ENCODE peak calls at places on chromosomes 2 and 18, in four cellular contexts. R is K562, E is HepG2, Y is GM12878. X is an unnamed sample.

GRCh38 chr2:3628241-3628679 is 29.7 kb upstream of the ALLC start:
- DNase-seq in R (no peak), E (no peak), Y (no peak), X (no peak)

GRCh38 chr2:98821629-98822135 is 90.8 kb upstream of the MGAT4A start:
- DNase-seq in Y (no peak), E (no peak), R (no peak), X (no peak)

GRCh38 chr18:64407606-64408005 is 258.7 kb upstream of the LINC00305 start:
- DNase-seq in E (no peak), R (no peak), Y (no peak), X (no peak)

GRCh38 chr2:98907966-98908905 is 27.8 kb downstream of the CRACDL start:
- DNase-seq in R (no peak), E (no peak), Y (no peak), X (no peak)

GRCh38 chr2:190359896-190360376 is 16.5 kb downstream of the INPP1 start:
- DNase-seq in E (peak), R (no peak), Y (no peak), X (no peak)

GRCh38 chr2:75632091-75632704 is 14.4 kb upstream of the MRPL19 start:
- DNase-seq in E (no peak), Y (no peak), R (peak), X (no peak)

GRCh38 chr2:54634564-54635511 is 88.6 kb upstream of the EML6 start:
- DNase-seq in R (no peak), E (no peak), Y (peak), X (no peak)

GRCh38 chr2:140650825-140651224 is 1480.0 kb downstream of the LRP1B start:
- DNase-seq in E (no peak), Y (no peak), R (no peak), X (no peak)

GRCh38 chr2:584863-585823 is 92.1 kb downstream of the TMEM18 start:
- DNase-seq in E (no peak), R (no peak), Y (no peak), X (no peak)

GRCh38 chr2:109295070-109295780 is 166.2 kb downstream of the SH3RF3 start:
- DNase-seq in R (no peak), E (no peak), Y (no peak), X (no peak)

GRCh38 chr2:109297566-109298205 is 168.7 kb downstream of the SH3RF3 start:
- DNase-seq in Y (no peak), R (no peak), E (no peak), X (no peak)

GRCh38 chr2:109293663-109294062 is 164.7 kb downstream of the SH3RF3 start:
- DNase-seq in E (no peak), Y (no peak), R (no peak), X (no peak)

GRCh38 chr2:109294523-109294922 is 165.5 kb downstream of the SH3RF3 start:
- DNase-seq in Y (no peak), E (no peak), R (no peak), X (no peak)

GRCh38 chr2:109295781-109296117 is 166.7 kb downstream of the SH3RF3 start:
- DNase-seq in Y (no peak), E (no peak), R (no peak), X (no peak)
- TF ChIP-seq CREM in Y (no peak), E (no peak), R (no peak), X (no peak)

DNA sequence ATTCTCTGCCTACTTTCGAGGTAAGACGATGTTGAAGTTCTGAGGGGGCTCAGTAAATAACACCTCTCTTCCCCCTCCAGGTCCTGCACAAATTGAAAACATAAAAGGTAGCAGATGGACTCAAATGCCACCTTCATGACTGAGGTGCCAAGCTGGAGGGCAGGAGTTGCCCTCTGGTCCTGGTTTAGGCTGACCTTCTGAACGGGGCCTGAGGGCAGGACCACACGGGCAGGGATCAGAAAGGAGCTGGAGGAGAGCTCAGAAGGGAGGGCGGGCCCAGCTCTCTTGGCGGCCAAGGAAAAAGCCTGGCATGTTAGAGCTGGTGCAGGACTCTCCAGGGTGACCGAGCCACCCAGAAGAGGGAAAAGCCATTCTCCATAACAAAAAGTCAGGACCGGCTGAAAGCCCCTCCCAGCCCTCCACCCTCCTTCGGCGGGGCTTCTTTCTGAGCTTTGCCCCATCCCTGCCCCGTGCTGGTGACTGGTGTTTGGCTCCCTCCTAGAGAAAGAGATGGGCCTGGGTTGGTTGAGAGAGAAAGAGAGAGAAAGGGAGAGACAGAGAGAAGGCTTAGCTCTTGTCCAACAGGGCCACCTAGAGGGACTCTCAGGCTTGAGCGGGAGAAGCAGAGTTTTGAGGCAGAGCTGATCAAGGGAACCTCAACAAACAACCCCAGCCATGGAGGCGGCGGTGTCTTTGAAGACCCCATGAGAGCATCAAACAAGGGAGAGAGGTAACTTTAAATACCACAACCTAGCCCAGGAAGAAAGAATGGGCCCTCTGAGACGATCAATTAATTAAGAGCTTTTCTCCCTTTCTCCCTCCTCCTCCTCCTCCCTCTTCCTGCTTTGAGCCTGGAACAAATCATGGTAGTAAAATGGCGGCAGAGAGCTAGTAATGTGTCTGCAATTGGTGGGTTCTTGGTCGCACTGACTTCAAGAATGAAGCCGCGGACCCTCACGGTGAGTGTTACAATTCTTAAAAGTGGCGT is 50.8 kb downstream of the WIPF1 start:
- DNase-seq in E (peak), R (peak), Y (no peak), X (peak)
- TF ChIP-seq CREM in E (no peak), R (no peak), Y (no peak), X (no peak)

DNA sequence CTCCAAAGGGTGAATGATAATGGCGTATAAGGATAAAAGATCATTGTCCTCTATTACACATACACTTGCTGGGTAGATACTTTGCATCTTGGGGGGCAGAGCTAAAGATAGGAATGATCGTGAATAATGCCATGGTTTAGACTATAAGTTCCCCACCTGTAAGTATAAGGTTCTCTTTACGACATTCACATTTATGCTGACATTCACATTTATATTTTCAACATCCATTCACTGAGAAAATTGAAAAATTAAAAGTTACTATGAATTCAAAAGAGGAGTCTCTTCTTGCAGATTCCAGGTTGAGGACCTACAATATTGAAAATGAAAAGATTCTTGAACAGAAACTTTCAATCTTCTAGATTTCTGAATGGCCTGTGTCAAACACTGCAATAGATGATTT is 2.1 kb upstream of the SPC25 start:
- DNase-seq in E (no peak), Y (no peak), R (no peak), X (no peak)
- TF ChIP-seq CREM in E (no peak), Y (no peak), R (no peak), X (no peak)

GRCh38 chr2:214730248-214730647 is 79.2 kb downstream of the BARD1 start:
- DNase-seq in E (no peak), R (no peak), Y (no peak), X (no peak)

DNA sequence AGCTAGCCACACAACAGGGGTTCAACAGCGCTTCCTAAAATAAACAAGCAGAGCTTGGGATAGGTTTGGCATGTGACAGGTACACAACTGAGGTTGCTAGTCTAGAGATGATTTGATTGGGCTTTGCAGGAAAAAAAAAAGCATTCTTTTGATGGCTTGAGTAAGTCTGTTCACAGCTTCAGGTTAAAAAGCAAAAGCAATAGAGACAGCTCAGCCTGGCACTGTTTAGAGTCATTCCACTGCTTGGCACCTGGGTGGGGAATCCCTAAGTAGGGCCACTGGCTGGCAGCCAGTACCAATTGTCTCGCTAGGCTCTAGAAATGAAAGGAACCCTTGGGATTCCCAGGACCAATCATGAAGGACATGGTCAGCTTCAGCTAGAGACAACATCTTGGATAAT is 78.5 kb downstream of the BARD1 start:
- DNase-seq in R (no peak), E (no peak), Y (peak), X (no peak)
- TF ChIP-seq CREM in R (no peak), E (no peak), Y (no peak), X (no peak)

GRCh38 chr18:42860011-42860410 is 255.5 kb downstream of the RIT2 start:
- DNase-seq in E (no peak), Y (no peak), R (no peak), X (no peak)
- TF ChIP-seq CREM in E (no peak), Y (no peak), R (no peak), X (no peak)

DNA sequence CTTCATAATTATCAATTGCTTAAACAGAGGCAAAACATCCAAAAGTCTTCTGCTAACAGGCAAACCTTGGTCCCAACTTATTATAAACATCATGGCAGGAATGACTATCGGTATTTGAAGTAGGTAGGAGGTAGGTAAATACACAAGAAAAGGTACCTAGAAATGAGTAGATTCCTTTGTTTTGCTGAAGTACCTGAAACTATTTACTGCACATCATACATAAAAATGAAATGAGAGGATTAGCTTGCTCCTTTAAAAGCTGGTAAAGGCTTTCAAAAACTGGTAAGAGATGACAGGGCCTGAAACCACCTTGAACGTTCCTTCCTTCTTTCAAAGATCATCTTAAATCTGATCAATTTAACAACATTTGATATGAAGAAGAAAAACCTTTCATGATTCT is 55.2 kb upstream of the MAPRE2 start:
- DNase-seq in E (no peak), Y (no peak), R (no peak), X (no peak)
- TF ChIP-seq CREM in E (no peak), Y (no peak), R (no peak), X (no peak)

GRCh38 chr18:76494541-76495403 is at the start of gene ZNF516:
- DNase-seq in Y (no peak), E (peak), R (no peak), X (peak)

GRCh38 chr18:76496200-76496890 is 1.3 kb upstream of the ZNF516 start:
- DNase-seq in R (peak), E (peak), Y (no peak), X (peak)

GRCh38 chr18:76493213-76494107 is 1.6 kb downstream of the ZNF516 start:
- DNase-seq in E (peak), R (peak), Y (no peak), X (no peak)

GRCh38 chr18:76494181-76494540 is 881 bp downstream of the ZNF516 start:
- DNase-seq in R (no peak), Y (no peak), E (peak), X (peak)

DNA sequence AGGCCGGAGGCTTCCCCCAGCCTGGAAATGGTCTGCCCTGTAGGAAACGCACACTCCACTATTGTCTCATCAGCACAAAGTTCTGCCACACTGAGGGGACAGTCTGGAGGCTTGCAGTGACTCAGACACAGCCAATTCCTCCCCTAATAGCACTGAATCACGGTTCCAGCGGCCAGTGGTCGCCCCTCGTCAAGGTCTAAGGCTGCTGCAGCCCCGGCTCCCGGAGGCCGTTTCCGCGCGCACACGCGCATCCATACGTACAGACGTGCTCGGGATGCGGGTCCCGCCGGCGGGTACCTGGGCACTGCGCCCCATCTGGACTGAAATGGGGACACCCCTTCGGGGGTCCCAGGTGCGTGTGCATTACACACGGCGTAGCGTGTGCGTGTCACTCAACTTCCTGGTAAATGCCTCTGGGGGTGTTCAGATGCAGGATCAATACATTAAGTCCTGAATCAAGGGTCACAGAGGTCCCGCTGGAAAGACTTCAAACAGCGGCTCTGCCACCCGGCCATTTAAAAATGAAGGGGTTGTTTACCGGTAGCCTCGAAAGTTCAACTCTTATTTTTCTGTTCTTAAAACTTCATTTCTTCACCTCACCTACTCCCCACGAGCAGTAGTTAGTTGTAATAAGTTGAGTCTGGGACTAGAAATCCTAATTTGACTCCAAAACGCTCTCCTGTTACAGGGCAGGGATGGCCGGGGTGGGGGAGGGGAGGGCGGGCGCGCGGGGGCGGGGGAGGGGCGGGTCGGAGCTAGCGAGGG is 575 bp upstream of the ZNF516 start:
- DNase-seq in Y (no peak), R (no peak), E (peak), X (peak)
- TF ChIP-seq CREM in Y (no peak), R (no peak), E (no peak), X (no peak)

GRCh38 chr18:55487997-55488396 is 100.0 kb downstream of the TCF4 start:
- DNase-seq in E (no peak), Y (no peak), R (no peak), X (no peak)

GRCh38 chr18:55489742-55490055 is 98.3 kb downstream of the TCF4 start:
- DNase-seq in R (no peak), Y (peak), E (no peak), X (no peak)

GRCh38 chr18:55489034-55489741 is 98.8 kb downstream of the TCF4 start:
- DNase-seq in Y (no peak), R (peak), E (no peak), X (no peak)

GRCh38 chr18:55486936-55487335 is 101.1 kb downstream of the TCF4 start:
- DNase-seq in E (no peak), R (no peak), Y (no peak), X (no peak)

GRCh38 chr18:55488473-55488872 is 99.5 kb downstream of the TCF4 start:
- DNase-seq in Y (no peak), E (no peak), R (no peak), X (peak)
- TF ChIP-seq CREM in Y (no peak), E (no peak), R (no peak), X (no peak)